ENCODE peak calls at places on chromosomes 1 and 21, in five cellular contexts. M is NAMALWA, U is mucosa of descending colon, Y is caudate nucleus, W is GM06990. Q is an unnamed sample.

GRCh38 chr1:211287218-211287617 is 28.1 kb downstream of the RCOR3 start:
- DNase-seq in M (no peak), U (no peak), Y (no peak), W (no peak), Q (no peak)

GRCh38 chr1:111475706-111476105 is 1.9 kb downstream of the C1orf162 start:
- DNase-seq in M (no peak), U (no peak), Y (no peak), W (no peak), Q (no peak)

GRCh38 chr1:100419072-100419471 is 66.8 kb downstream of the CDC14A start:
- DNase-seq in M (no peak), U (no peak), Y (no peak), W (no peak), Q (no peak)

GRCh38 chr1:44881011-44881632 is 38.1 kb upstream of the PTCH2 start:
- DNase-seq in M (no peak), U (no peak), Y (no peak), W (no peak), Q (no peak)

GRCh38 chr1:156489166-156489934 is 11.2 kb downstream of the MEF2D start:
- DNase-seq in M (peak), U (peak), Y (peak), W (peak), Q (peak)

GRCh38 chr1:241713316-241713715 is 61.2 kb downstream of the WDR64 start:
- DNase-seq in M (no peak), U (no peak), Y (no peak), W (no peak), Q (no peak)

GRCh38 chr1:46477153-46477929 is 12.3 kb upstream of the DMBX1 start:
- DNase-seq in M (peak), U (peak), Y (peak), W (peak), Q (peak)

GRCh38 chr1:36354486-36354885 is 31.0 kb upstream of the EVA1B start:
- DNase-seq in M (no peak), U (no peak), Y (no peak), W (no peak), Q (no peak)

GRCh38 chr1:26598890-26599289 is 69.3 kb downstream of the RPS6KA1 start:
- DNase-seq in M (no peak), U (no peak), Y (no peak), W (no peak), Q (no peak)

GRCh38 chr1:235873045-235873444 is 6.3 kb upstream of the LYST start:
- DNase-seq in M (no peak), U (no peak), Y (no peak), W (no peak), Q (no peak)

GRCh38 chr21:14989359-14989758 is 75.4 kb downstream of the NRIP1 start:
- DNase-seq in M (no peak), U (no peak), Y (no peak), W (no peak), Q (no peak)

GRCh38 chr1:152996633-152997385 is 4.7 kb upstream of the SPRR3 start:
- DNase-seq in M (no peak), U (no peak), Y (no peak), W (no peak), Q (no peak)

Q was measured in Peyer's patch.